ENCODE peak calls at places on chromosomes 11 and 22, in five cellular contexts. I, Q, U, R and E are unnamed samples.

GRCh38 chr11:65059959-65060824 is 1.8 kb upstream of the NAALADL1 start:
- DNase-seq in Q (no peak), I (no peak), R (no peak), U (no peak), E (no peak)

GRCh38 chr11:92550411-92550810 is 325.8 kb downstream of the FAT3 start:
- DNase-seq in Q (no peak), U (no peak), I (peak), R (no peak), E (no peak)

GRCh38 chr11:68839054-68839865 is 2.5 kb downstream of the CPT1A start:
- DNase-seq in U (peak), Q (peak), R (peak), I (peak), E (peak)

GRCh38 chr11:123755813-123756212 is 1.5 kb upstream of the OR6X1 start:
- DNase-seq in Q (no peak), U (no peak), I (no peak), R (no peak), E (no peak)

GRCh38 chr11:123525511-123525918 is 95.4 kb downstream of the GRAMD1B start:
- DNase-seq in Q (peak), U (no peak), I (no peak), R (no peak), E (no peak)

GRCh38 chr11:6095798-6096197 is 11.7 kb upstream of the OR56B4 start:
- DNase-seq in U (no peak), R (no peak), Q (no peak), I (no peak), E (no peak)

GRCh38 chr11:121309688-121310087 is 17.1 kb downstream of the SC5D start:
- DNase-seq in Q (no peak), U (no peak), R (no peak), I (no peak), E (no peak)

GRCh38 chr11:118734031-118734430 is 54.6 kb upstream of the TREH start:
- DNase-seq in U (no peak), R (no peak), I (no peak), Q (no peak), E (no peak)

GRCh38 chr11:129453293-129453721 is 77.7 kb downstream of the BARX2 start:
- DNase-seq in U (no peak), I (no peak), Q (no peak), R (no peak), E (no peak)

GRCh38 chr22:50673231-50674126 is 856 bp downstream of the SHANK3 start:
- DNase-seq in I (peak), U (peak), R (no peak), Q (peak), E (no peak)

GRCh38 chr11:123899792-123900191 is 2.2 kb upstream of the OR8D4 start:
- DNase-seq in Q (no peak), U (no peak), R (no peak), I (no peak), E (no peak)

GRCh38 chr11:19980957-19981669 is 179.2 kb downstream of the DBX1 start:
- DNase-seq in U (peak), R (peak), Q (peak), I (no peak), E (no peak)

GRCh38 chr11:84564180-84564866 is 1062.8 kb downstream of the DLG2 start:
- DNase-seq in I (no peak), R (peak), U (peak), Q (peak), E (peak)

GRCh38 chr11:77821349-77821851 is 456 bp downstream of the AAMDC start:
- DNase-seq in R (peak), Q (peak), I (no peak), U (peak), E (peak)

GRCh38 chr11:103737791-103738190 is 298.6 kb upstream of the DDI1 start:
- DNase-seq in Q (no peak), U (no peak), I (no peak), R (no peak), E (no peak)

GRCh38 chr11:120182790-120183491 is 27.9 kb upstream of the OAF start:
- DNase-seq in Q (no peak), I (peak), R (peak), U (peak), E (peak)

GRCh38 chr11:19666951-19667350 is 45.7 kb upstream of the NAV2 start:
- DNase-seq in R (no peak), I (no peak), Q (no peak), U (no peak), E (no peak)

GRCh38 chr11:29272019-29272654 is 744.7 kb downstream of the KCNA4 start:
- DNase-seq in R (no peak), U (no peak), I (no peak), Q (no peak), E (no peak)

GRCh38 chr11:26512196-26512595 is 59.9 kb downstream of the MUC15 start:
- DNase-seq in R (no peak), U (no peak), I (no peak), Q (no peak), E (no peak)

GRCh38 chr11:94732617-94733292 is 35.4 kb upstream of the AMOTL1 start:
- DNase-seq in U (no peak), R (no peak), Q (no peak), I (no peak), E (no peak)

GRCh38 chr22:45628508-45628907 is 43.1 kb upstream of the ATXN10 start:
- DNase-seq in R (no peak), I (no peak), Q (no peak), U (no peak), E (no peak)
- TF ChIP-seq GABPA in R (no peak), I (no peak), Q (no peak), U (no peak), E (no peak)

GRCh38 chr11:105152556-105152955 is 13.0 kb upstream of the CARD18 start:
- DNase-seq in R (no peak), I (no peak), Q (no peak), U (no peak), E (no peak)
- H3K27ac ChIP-seq in R (no peak), I (no peak), Q (no peak), U (no peak), E (no peak)

GRCh38 chr11:70908223-70908622 is 344.2 kb downstream of the SHANK2 start:
- DNase-seq in U (no peak), R (no peak), I (no peak), Q (no peak), E (no peak)
- TF ChIP-seq POLR2AphosphoS5 in U (no peak), R (no peak), I (no peak), Q (no peak), E (no peak)

DNA sequence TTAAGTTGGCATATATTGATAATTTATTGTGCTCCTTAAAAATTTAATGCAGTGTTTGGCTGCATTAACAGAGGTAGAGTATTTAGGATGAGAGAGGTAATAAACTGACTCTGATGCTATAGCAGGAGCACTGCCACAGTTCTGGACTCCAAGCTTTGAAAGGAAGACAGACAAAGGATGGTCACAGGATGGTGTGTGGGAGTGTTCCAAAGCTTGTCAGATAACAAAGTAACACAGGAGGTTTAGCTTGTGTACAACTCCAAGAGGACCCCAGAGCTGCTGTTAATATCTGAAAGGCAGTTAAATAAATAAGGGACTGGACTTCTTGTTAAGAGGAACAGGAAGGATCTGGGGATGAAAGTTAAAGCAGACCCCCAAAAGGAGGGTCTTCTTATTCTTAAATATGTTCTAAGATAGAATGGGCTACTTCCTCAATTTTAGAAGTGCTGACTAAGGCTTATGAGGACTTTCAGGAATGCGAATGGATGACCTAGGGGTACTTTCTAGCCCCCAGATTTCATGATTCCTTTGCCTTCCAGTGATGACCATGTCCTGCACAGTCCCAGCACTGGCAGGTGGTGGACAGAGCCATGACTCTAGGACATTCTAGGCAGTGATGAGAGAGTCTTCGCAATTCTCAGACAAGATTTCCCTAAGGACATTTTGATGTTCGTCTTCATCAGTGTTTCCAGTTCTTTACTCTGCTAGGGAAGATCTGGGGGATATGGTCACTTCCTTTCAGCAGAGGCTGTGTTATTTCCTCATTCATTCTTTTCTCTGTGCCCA is 149.1 kb upstream of the RASSF10 start:
- DNase-seq in Q (no peak), U (peak), R (no peak), I (no peak), E (no peak)
- TF ChIP-seq GABPA in Q (no peak), U (no peak), R (no peak), I (no peak), E (no peak)

DNA sequence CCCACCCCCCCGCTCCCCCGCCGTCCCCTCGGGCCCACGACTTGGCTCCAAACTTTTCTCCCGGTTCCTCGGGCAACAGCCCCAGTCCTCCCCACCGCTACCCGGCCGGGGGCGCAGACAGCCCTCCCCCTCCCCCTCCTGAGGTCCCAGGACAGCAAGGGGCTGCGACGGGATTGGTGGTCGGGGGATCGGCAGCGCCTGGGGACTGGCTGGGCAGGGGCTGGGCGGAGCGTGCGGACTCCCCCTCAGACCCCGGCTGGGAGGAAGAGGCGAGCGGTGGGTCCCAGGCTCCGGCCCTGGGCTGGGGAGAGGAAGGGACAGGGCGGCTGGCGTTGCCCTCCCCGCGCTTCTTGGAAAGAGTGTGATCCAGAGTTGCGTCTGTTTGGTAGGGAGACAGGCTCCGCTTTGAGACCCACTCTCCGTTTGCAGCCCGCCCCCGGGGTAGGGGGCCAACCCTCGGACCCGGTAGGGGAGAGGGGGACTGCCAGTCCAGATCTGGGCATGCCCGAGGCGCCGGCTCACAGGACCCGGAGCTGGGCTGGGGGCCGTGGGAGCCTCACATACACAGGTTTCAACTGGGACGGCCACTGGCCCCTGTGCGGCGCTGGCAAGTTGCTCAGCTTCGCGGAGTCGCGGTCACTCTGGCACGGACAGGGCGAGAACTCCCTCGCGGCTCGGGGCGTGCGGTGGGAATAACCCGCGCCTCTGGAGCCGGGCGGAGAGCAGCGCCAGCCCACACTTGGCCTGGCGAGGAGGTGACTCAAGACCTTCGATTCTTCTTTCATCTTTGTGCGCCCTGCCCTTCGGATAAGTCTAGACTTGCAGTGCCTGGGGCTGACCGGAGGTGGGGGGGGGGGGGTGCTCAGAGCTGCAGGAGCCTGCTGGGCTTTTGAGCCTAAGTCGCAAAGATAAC is 1.0 kb downstream of the TSKU start:
- DNase-seq in R (peak), U (peak), Q (peak), I (peak), E (no peak)
- H3K27ac ChIP-seq in R (peak), U (peak), Q (peak), I (peak), E (no peak)

GRCh38 chr22:37957232-37957631 is 3.7 kb downstream of the POLR2F start:
- DNase-seq in I (no peak), Q (no peak), U (no peak), R (no peak), E (no peak)

GRCh38 chr22:37959231-37959825 is 5.8 kb downstream of the POLR2F start:
- DNase-seq in U (no peak), R (no peak), Q (no peak), I (no peak), E (no peak)

GRCh38 chr22:37951305-37951704 is 2.1 kb downstream of the C22orf23 start:
- DNase-seq in R (peak), I (no peak), U (peak), Q (no peak), E (no peak)

GRCh38 chr22:37953062-37953436 is 352 bp downstream of the C22orf23 start:
- DNase-seq in R (no peak), U (peak), I (peak), Q (no peak), E (peak)

DNA sequence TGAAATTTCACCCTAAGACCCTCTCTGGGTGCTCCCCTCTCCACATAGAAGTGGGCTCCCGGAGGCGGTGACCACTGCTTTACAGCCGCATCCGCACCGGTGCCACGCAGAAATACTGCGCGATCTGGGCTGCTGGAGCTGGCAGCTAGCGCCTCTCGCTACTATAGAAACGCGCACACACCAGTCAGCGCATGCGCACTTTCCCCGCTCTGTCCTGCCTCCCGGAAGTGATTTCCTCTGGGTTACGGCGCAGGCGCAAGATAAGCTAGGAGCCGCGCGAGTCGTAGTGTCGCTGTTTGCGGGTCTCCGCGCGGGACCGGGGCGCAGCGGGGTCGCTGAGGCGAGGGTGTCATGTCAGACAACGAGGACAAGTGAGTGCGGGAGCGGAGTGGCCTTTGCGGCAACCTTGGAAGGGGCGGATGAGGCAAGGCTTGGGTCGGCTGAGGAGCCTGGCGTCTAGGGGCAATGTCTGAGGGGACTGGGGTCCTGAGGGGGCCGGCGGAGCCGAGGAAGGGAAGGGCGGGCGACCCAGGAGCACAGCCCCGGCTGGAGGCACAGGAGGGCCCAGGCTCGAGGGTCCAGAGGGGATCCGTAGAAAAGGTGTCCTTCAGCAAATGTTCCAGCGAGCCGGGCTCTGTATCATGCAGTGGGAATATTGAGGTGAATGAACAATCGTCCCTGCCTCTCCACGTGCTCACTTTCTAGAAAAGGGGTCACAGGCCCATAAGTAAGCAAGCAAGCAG is at the start of the genes C22orf23 and POLR2F:
- DNase-seq in I (peak), Q (peak), R (peak), U (peak), E (peak)
- TF ChIP-seq POLR2AphosphoS5 in I (peak), Q (peak), R (peak), U (peak), E (peak)

GRCh38 chr11:111923351-111923788 is 4.7 kb downstream of the C11orf52 start:
- DNase-seq in U (no peak), I (no peak), Q (no peak), R (peak), E (no peak)

GRCh38 chr11:111920908-111921307 is 2.2 kb downstream of the C11orf52 start:
- DNase-seq in R (no peak), I (no peak), U (no peak), Q (no peak), E (no peak)

GRCh38 chr11:111925953-111926352 is 7.2 kb downstream of the C11orf52 start:
- DNase-seq in U (no peak), I (no peak), Q (no peak), R (no peak), E (no peak)

GRCh38 chr11:111923951-111924350 is 5.2 kb downstream of the C11orf52 start:
- DNase-seq in Q (no peak), R (no peak), U (no peak), I (no peak), E (no peak)

GRCh38 chr11:111922803-111923202 is 4.1 kb downstream of the C11orf52 start:
- DNase-seq in I (no peak), R (peak), Q (no peak), U (no peak), E (no peak)
- TF ChIP-seq GABPA in I (no peak), R (no peak), Q (no peak), U (no peak), E (no peak)

DNA sequence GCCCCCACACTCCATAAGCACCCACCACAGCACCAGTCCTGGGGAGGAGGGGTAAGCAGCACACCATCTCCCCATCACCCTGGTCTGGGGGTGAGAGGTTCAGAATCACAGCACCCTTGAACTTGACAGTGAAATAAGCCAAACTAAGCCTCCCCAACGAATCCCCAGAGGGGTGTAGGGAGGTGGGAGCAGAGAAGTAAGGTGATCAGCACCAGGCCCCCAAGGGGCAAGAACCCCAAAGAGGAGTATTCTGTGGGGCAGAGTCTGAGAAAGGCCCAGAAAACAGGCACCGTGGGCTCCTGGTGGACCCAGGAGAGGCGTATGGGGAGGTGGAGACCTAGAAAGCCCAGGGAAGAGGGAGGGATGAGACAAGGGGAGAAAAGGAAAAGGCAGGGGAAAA is 30.9 kb downstream of the ARAP1 start:
- DNase-seq in Q (no peak), I (no peak), R (no peak), U (no peak), E (no peak)
- H3K27ac ChIP-seq in Q (peak), I (no peak), R (no peak), U (no peak), E (peak)

GRCh38 chr22:49391436-49391835 is 436.2 kb downstream of the BRD1 start:
- DNase-seq in Q (no peak), U (no peak), I (no peak), R (no peak), E (no peak)

GRCh38 chr22:49392247-49392646 is 435.4 kb downstream of the BRD1 start:
- DNase-seq in U (no peak), Q (no peak), I (no peak), R (no peak), E (no peak)

GRCh38 chr22:49393526-49393925 is 434.1 kb downstream of the BRD1 start:
- DNase-seq in Q (no peak), R (no peak), I (no peak), U (no peak), E (no peak)

GRCh38 chr22:49392841-49393510 is 434.7 kb downstream of the BRD1 start:
- DNase-seq in I (no peak), Q (no peak), U (no peak), R (no peak), E (no peak)

GRCh38 chr22:49390954-49391353 is 436.7 kb downstream of the BRD1 start:
- DNase-seq in I (no peak), U (no peak), R (no peak), Q (no peak), E (no peak)
- TF ChIP-seq POLR2AphosphoS5 in I (no peak), U (no peak), R (no peak), Q (no peak), E (no peak)